ENCODE peak calls at places on chromosome 2, in ten cellular contexts. S is right atrium auricular region, C is body of pancreas, I is GM23338, L is astrocyte of the cerebellum, A is A549, F is Panc1, X is upper lobe of left lung, V is cardiac muscle cell, K is testis. E is an unnamed sample.

GRCh38 chr2:111678651-111679050 is 205.3 kb downstream of the ANAPC1 start:
- DNase-seq in S (no peak), C (no peak), I (no peak), L (no peak), A (no peak), F (no peak), X (no peak), V (no peak), K (no peak), E (peak)

GRCh38 chr2:26982102-26982742 is 11.8 kb downstream of the MAPRE3 start:
- DNase-seq in S (peak), C (peak), I (peak), L (peak), A (peak), F (no peak), X (peak), V (peak), K (peak), E (peak)

GRCh38 chr2:95552911-95553310 is 38.9 kb upstream of the TRIM43 start:
- DNase-seq in S (peak), C (no peak), I (peak), L (peak), A (no peak), F (no peak), X (no peak), V (peak), K (no peak), E (no peak)

GRCh38 chr2:9244985-9245544 is 38.5 kb downstream of the ASAP2 start:
- DNase-seq in S (no peak), C (no peak), I (peak), L (no peak), A (peak), F (no peak), X (no peak), V (no peak), K (no peak), E (peak)

GRCh38 chr2:113116100-113116958 is 11.1 kb upstream of the IL1RN start:
- DNase-seq in S (peak), C (no peak), I (no peak), L (no peak), A (no peak), F (no peak), X (no peak), V (peak), K (no peak), E (peak)

GRCh38 chr2:1883476-1883875 is 139.2 kb upstream of the PXDN start:
- DNase-seq in S (no peak), C (no peak), I (no peak), L (no peak), A (no peak), F (no peak), X (no peak), V (no peak), K (no peak), E (no peak)

GRCh38 chr2:85945576-85945975 is 56.8 kb upstream of the ST3GAL5 start:
- DNase-seq in S (no peak), C (no peak), I (no peak), L (no peak), A (no peak), F (no peak), X (no peak), V (no peak), K (no peak), E (no peak)

GRCh38 chr2:168700615-168701245 is 101.7 kb upstream of the NOSTRIN start:
- DNase-seq in S (no peak), C (no peak), I (no peak), L (peak), A (no peak), F (no peak), X (no peak), V (peak), K (no peak), E (peak)

GRCh38 chr2:19574788-19575260 is 216.4 kb upstream of the OSR1 start:
- DNase-seq in S (peak), C (peak), I (peak), L (peak), A (no peak), F (no peak), X (no peak), V (peak), K (peak), E (peak)

GRCh38 chr2:230643576-230644291 is 68.9 kb upstream of the CAB39 start:
- DNase-seq in S (peak), C (no peak), I (no peak), L (no peak), A (no peak), F (no peak), X (peak), V (no peak), K (peak), E (no peak)

GRCh38 chr2:42937171-42937875 is 144.9 kb upstream of the HAAO start:
- DNase-seq in S (no peak), C (no peak), I (no peak), L (no peak), A (no peak), F (no peak), X (no peak), V (no peak), K (no peak), E (peak)

GRCh38 chr2:188919824-188920223 is 54.3 kb upstream of the COL3A1 start:
- DNase-seq in S (no peak), C (no peak), I (no peak), L (no peak), A (no peak), F (no peak), X (no peak), V (no peak), K (no peak), E (no peak)

GRCh38 chr2:121565389-121566250 is 34.9 kb downstream of the RNU4ATAC start:
- DNase-seq in S (no peak), C (no peak), I (no peak), L (no peak), A (no peak), F (no peak), X (no peak), V (no peak), K (no peak), E (no peak)

GRCh38 chr2:177900091-177900490 is 172.5 kb downstream of the PDE11A start:
- DNase-seq in S (no peak), C (no peak), I (no peak), L (no peak), A (no peak), F (no peak), X (no peak), V (no peak), K (no peak), E (peak)

GRCh38 chr2:16553222-16553621 is 112.4 kb downstream of the CYRIA start:
- DNase-seq in S (no peak), C (peak), I (peak), L (peak), A (peak), F (no peak), X (peak), V (peak), K (peak), E (peak)

GRCh38 chr2:138182276-138182675 is 218.0 kb downstream of the HNMT start:
- DNase-seq in S (no peak), C (no peak), I (peak), L (no peak), A (no peak), F (no peak), X (no peak), V (no peak), K (no peak), E (no peak)
- H3K4me3 ChIP-seq in S (no peak), C (no peak), I (no peak), L (no peak), A (no peak), F (no peak), X (no peak), V (no peak), K (no peak), E (no peak)

GRCh38 chr2:127023504-127023903 is 83.5 kb downstream of the BIN1 start:
- DNase-seq in S (no peak), C (no peak), I (no peak), L (no peak), A (no peak), F (no peak), X (no peak), V (no peak), K (no peak), E (no peak)

GRCh38 chr2:127025357-127026062 is 81.4 kb downstream of the BIN1 start:
- DNase-seq in S (peak), C (peak), I (peak), L (peak), A (peak), F (no peak), X (peak), V (peak), K (peak), E (peak)

GRCh38 chr2:127024769-127025356 is 82.1 kb downstream of the BIN1 start:
- DNase-seq in S (no peak), C (no peak), I (peak), L (peak), A (peak), F (no peak), X (peak), V (peak), K (peak), E (peak)

GRCh38 chr2:127029652-127030051 is 77.3 kb downstream of the BIN1 start:
- DNase-seq in S (no peak), C (no peak), I (no peak), L (no peak), A (no peak), F (no peak), X (no peak), V (peak), K (no peak), E (no peak)

GRCh38 chr2:127027715-127028114 is 79.2 kb downstream of the BIN1 start:
- DNase-seq in S (no peak), C (no peak), I (peak), L (no peak), A (peak), F (no peak), X (no peak), V (no peak), K (no peak), E (no peak)
- TF ChIP-seq CTCF in S (no peak), C (no peak), I (peak), L (no peak), A (peak), F (peak), X (no peak), V (no peak), K (no peak), E (no peak)

GRCh38 chr2:234075521-234075915 is 25.0 kb downstream of the SPP2 start:
- DNase-seq in S (no peak), C (no peak), I (no peak), L (no peak), A (no peak), F (no peak), X (no peak), V (no peak), K (no peak), E (no peak)
- H3K4me3 ChIP-seq in S (no peak), C (no peak), I (no peak), L (no peak), A (no peak), F (no peak), X (no peak), V (no peak), K (no peak), E (no peak)

GRCh38 chr2:138476940-138477339 is 24.6 kb upstream of the SPOPL start:
- DNase-seq in S (no peak), C (no peak), I (peak), L (no peak), A (no peak), F (no peak), X (no peak), V (no peak), K (no peak), E (no peak)
- TF ChIP-seq CTCF in S (no peak), C (no peak), I (no peak), L (no peak), A (no peak), F (peak), X (no peak), V (no peak), K (no peak), E (no peak)

E was measured in epithelial cell of esophagus.